ENCODE peak calls at places on chromosomes 3 and 15, in six cellular contexts. O, P, C, N, Y and G are unnamed samples. For H3K4me1 and H3K9me3, the result is how much of the 10 kb centered on the place peaks cover.

GRCh38 chr15:45468294-45468693 is 54.3 kb downstream of the SLC30A4 start:
- DNase-seq in N (no peak), O (no peak), C (no peak), P (no peak), Y (no peak), G (no peak)

GRCh38 chr15:75647370-75648155 is at the start of gene SNX33:
- DNase-seq in N (peak), C (peak), O (peak), P (peak), Y (peak), G (peak)

GRCh38 chr3:3191675-3192480 is 12.4 kb upstream of the CRBN start:
- DNase-seq in O (peak), N (peak), C (peak), P (no peak), Y (no peak), G (no peak)

GRCh38 chr3:127254730-127255129 is 33.1 kb downstream of the PRR20G start:
- DNase-seq in N (no peak), Y (no peak), C (no peak), O (no peak), P (no peak), G (no peak)

GRCh38 chr15:40873625-40874561 is at the start of gene RHOV:
- DNase-seq in C (peak), P (peak), Y (peak), N (peak), O (peak), G (peak)

GRCh38 chr3:100482181-100482580 is 10.2 kb upstream of the TMEM45A start:
- DNase-seq in C (no peak), O (no peak), Y (no peak), P (no peak), N (no peak), G (no peak)

GRCh38 chr3:46705022-46705530 is 3.9 kb downstream of the TMIE start:
- DNase-seq in N (peak), C (peak), Y (peak), P (peak), O (peak), G (peak)

GRCh38 chr3:56929809-56930615 is 128.3 kb upstream of the ARHGEF3 start:
- DNase-seq in O (no peak), Y (no peak), P (no peak), C (no peak), N (no peak), G (no peak)

GRCh38 chr3:64351713-64352595 is 126.7 kb upstream of the PRICKLE2 start:
- DNase-seq in N (peak), P (peak), C (no peak), Y (no peak), O (peak), G (no peak)

GRCh38 chr3:188052229-188052965 is 101.6 kb upstream of the LPP start:
- DNase-seq in O (peak), Y (no peak), C (peak), N (peak), P (peak), G (no peak)

GRCh38 chr3:58577269-58577821 is at the start of gene FAM107A:
- DNase-seq in P (peak), Y (no peak), N (peak), O (peak), C (no peak), G (no peak)

GRCh38 chr15:23869391-23869790 is 182.3 kb upstream of the NDN start:
- DNase-seq in O (no peak), C (peak), N (no peak), P (no peak), Y (no peak), G (no peak)

GRCh38 chr3:182621435-182622240 is 171.7 kb upstream of the ATP11B start:
- DNase-seq in O (no peak), Y (no peak), P (no peak), C (peak), N (no peak), G (no peak)

GRCh38 chr3:54857343-54857742 is 70.5 kb downstream of the LRTM1 start:
- DNase-seq in C (no peak), P (no peak), N (no peak), O (no peak), Y (no peak), G (no peak)

GRCh38 chr3:39501982-39502837 is 34.7 kb downstream of the MOBP start:
- DNase-seq in P (no peak), N (no peak), O (no peak), C (no peak), Y (no peak), G (no peak)

GRCh38 chr15:93087825-93088199 is 1.2 kb downstream of the RGMA start:
- DNase-seq in C (peak), O (peak), N (peak), P (peak), Y (peak), G (peak)

GRCh38 chr3:195012571-195012970 is 258.4 kb downstream of the XXYLT1 start:
- DNase-seq in C (no peak), O (peak), N (no peak), P (no peak), Y (no peak), G (no peak)

GRCh38 chr3:189340680-189341460 is 169.1 kb downstream of the TPRG1 start:
- DNase-seq in Y (no peak), P (no peak), C (no peak), N (no peak), O (no peak), G (no peak)

GRCh38 chr3:172038823-172039222 is 555 bp upstream of the FNDC3B start:
- DNase-seq in Y (no peak), N (no peak), P (peak), O (no peak), C (no peak), G (no peak)

GRCh38 chr3:184058029-184058428 is 5.2 kb downstream of the HTR3C start:
- DNase-seq in N (peak), O (no peak), Y (no peak), C (no peak), P (peak), G (no peak)

GRCh38 chr15:45790325-45790943 is 155.6 kb downstream of the SQOR start:
- DNase-seq in O (peak), N (no peak), P (peak), C (peak), Y (no peak), G (no peak)

GRCh38 chr3:168616901-168617300 is 521.2 kb upstream of the GOLIM4 start:
- DNase-seq in O (no peak), N (no peak), P (no peak), Y (no peak), C (no peak), G (no peak)

GRCh38 chr15:40340740-40341400 is at the start of gene CCDC9B:
- DNase-seq in O (peak), Y (no peak), P (peak), N (peak), C (peak), G (no peak)

GRCh38 chr15:36501063-36501678 is 78.3 kb upstream of the CDIN1 start:
- DNase-seq in Y (no peak), C (peak), O (no peak), N (peak), P (peak), G (no peak)

GRCh38 chr15:38842991-38843610 is 278.5 kb upstream of the RASGRP1 start:
- DNase-seq in P (peak), O (no peak), N (no peak), Y (no peak), C (no peak), G (no peak)

GRCh38 chr3:158768361-158768787 is 33.5 kb upstream of the MFSD1 start:
- DNase-seq in C (peak), Y (no peak), P (peak), N (peak), O (peak), G (no peak)

GRCh38 chr15:101570238-101570637 is 80.7 kb upstream of the PCSK6 start:
- DNase-seq in N (no peak), Y (no peak), O (no peak), C (no peak), P (no peak), G (no peak)

GRCh38 chr3:30083315-30083714 is 523.1 kb upstream of the TGFBR2 start:
- DNase-seq in Y (no peak), C (no peak), N (no peak), P (no peak), O (no peak), G (no peak)

GRCh38 chr3:61650276-61650675 is 88.9 kb downstream of the PTPRG start:
- DNase-seq in C (no peak), O (no peak), Y (no peak), P (peak), N (peak), G (no peak)

GRCh38 chr3:105827959-105828358 is 40.9 kb downstream of the CBLB start:
- DNase-seq in C (no peak), N (peak), Y (no peak), O (no peak), P (peak), G (no peak)

GRCh38 chr15:32970847-32971246 is 223.7 kb downstream of the FMN1 start:
- DNase-seq in O (no peak), C (no peak), P (no peak), Y (no peak), N (no peak), G (no peak)

GRCh38 chr3:294581-294980 is 98.0 kb downstream of the CHL1 start:
- DNase-seq in P (no peak), Y (no peak), O (no peak), C (no peak), N (no peak), G (no peak)

GRCh38 chr15:50883903-50884302 is 24.6 kb upstream of the AP4E1 start:
- DNase-seq in C (no peak), O (no peak), Y (no peak), P (peak), N (peak), G (no peak)

GRCh38 chr3:173465112-173465511 is 67.6 kb downstream of the NLGN1 start:
- DNase-seq in C (no peak), Y (no peak), N (peak), O (no peak), P (peak), G (no peak)

GRCh38 chr3:50139718-50140423 is 15.3 kb upstream of the SEMA3F start:
- DNase-seq in C (peak), N (no peak), O (no peak), P (no peak), Y (no peak), G (no peak)

GRCh38 chr15:25481208-25481862 is 42.5 kb upstream of the UBE3A start:
- DNase-seq in N (peak), P (no peak), C (peak), Y (no peak), O (no peak), G (no peak)

DNA sequence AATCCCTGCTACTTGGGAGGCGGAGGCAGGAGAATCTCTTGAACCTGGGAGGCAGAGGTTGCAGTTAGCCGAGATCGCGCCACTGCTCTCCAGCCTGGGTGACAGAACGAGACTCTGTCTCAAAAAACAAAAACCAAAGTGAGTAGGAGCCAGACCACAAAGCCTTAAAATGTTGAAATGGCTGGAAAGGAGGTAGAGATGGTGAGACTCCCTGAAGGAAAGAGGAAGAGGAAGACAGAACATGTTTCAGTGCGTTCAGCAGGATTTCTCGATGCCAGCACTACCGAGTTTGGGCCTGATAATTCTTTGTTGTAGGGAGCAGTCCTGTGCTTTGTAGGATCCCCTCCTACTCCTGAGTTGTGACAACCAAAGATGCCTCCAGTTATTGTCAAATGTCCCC is 189.9 kb downstream of the AKAP13 start:
- DNase-seq in P (no peak), C (no peak), Y (no peak), N (no peak), O (no peak), G (no peak)
- H3K27ac ChIP-seq in P (no peak), C (no peak), Y (no peak), N (no peak), O (peak), G (no peak)

GRCh38 chr3:98917608-98918007 is 16.1 kb upstream of the DCBLD2 start:
- DNase-seq in C (no peak), P (no peak), O (no peak), Y (no peak), N (no peak), G (no peak)

GRCh38 chr3:98920166-98920565 is 18.7 kb upstream of the DCBLD2 start:
- DNase-seq in Y (no peak), P (no peak), C (no peak), O (no peak), N (no peak), G (no peak)

GRCh38 chr3:98918586-98918985 is 17.1 kb upstream of the DCBLD2 start:
- DNase-seq in C (no peak), P (peak), Y (no peak), N (peak), O (no peak), G (no peak)

GRCh38 chr3:98921957-98922356 is 20.5 kb upstream of the DCBLD2 start:
- DNase-seq in Y (no peak), O (no peak), P (no peak), C (peak), N (peak), G (no peak)
- H3K4me1 ChIP-seq in Y (under half), O (under half), P (under half), C (under half), N (under half), G (under half)

DNA sequence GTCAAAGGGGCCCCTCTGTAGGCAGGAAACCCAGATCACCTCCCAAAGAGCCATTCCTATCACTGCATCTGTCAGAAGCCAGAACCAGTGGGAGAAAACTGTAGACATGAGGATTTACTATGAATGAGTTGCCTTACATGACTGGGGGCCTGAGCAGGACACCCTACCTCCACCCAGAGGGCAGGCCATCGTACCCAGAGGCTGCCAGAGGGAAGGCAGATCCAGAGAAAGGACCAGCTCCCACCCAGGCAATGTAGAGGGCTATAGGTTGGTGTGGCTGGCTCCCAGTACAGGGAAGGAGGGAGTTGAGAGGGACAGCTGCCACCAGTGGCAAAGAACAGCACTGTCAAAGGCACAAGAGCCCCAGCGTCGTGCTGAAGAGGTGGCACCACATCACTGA is 233.2 kb downstream of the OCA2 start:
- DNase-seq in C (no peak), O (no peak), N (no peak), Y (no peak), P (no peak), G (no peak)
- H3K9me3 ChIP-seq in C (under half), O (under half), N (under half), Y (under half), P (under half), G (under half)

GRCh38 chr3:37031115-37031682 is 37.9 kb downstream of the MLH1 start:
- DNase-seq in O (no peak), P (peak), C (no peak), N (peak), Y (no peak), G (no peak)
- H3K27ac ChIP-seq in O (peak), P (no peak), C (no peak), N (no peak), Y (no peak), G (no peak)

DNA sequence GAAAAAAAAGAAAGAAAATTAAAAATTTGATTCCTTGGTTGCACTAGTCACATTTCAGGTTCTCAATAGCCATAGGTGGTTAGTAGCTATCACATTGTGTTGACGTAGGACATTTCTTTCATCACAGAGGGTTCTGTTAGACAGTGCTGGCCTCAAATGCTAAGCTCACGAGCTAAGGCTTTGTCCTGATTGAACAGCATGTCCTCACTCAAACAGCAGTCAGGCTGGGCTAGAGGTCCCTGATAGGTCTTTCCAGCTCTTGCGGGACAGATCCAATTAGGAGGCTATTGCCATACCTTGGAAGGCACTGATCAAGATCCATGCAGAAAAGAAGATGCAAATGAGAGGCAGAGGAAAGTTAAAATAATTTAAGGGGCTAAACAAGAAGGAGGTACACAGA is 85.9 kb upstream of the HACD2 start:
- DNase-seq in C (no peak), O (no peak), P (no peak), Y (no peak), N (no peak), G (no peak)
- H3K4me1 ChIP-seq in C (under half), O (under half), P (under half), Y (under half), N (under half), G (under half)

GRCh38 chr15:47484119-47484518 is 233.2 kb upstream of the SEMA6D start:
- DNase-seq in C (no peak), Y (no peak), O (no peak), N (no peak), P (peak), G (no peak)
- H3K9me3 ChIP-seq in C (under half), Y (under half), O (under half), N (under half), P (under half), G (under half)

DNA sequence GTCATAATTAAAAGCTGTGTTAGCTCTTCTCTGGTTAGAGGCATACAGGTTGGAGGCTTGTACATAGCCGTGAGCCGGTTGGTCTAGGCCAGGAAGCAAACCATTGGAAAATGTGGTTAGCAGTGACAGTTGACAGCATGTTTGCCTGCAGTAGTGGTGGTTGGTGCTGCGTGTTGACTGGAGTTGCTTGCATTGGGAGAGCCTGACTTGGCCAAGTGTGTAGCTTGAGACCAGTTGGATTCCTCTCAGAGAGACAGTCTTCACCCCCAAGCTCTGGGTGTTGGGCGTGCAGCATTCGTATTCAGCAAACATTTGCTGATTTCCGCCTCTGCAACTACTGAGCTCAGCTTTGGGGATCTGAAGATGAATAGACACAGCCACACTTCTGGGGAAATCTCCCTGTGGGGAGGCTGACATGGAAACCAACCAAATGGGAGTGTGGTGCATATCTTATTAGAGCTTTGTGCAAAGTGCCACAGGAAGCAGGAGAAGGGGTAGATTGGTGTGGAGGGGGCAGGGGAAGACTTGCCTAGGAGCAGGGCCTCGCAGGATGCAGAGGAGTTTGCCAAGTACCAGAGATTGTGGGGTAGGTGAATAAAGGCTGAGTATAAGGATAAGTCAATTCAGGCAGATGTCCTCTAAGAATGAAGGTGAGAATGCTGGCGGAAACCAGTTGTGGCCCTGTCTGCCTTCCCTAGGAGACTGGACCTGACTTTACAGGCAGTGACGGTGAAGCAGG is 83.5 kb downstream of the IGF1R start:
- DNase-seq in N (no peak), Y (no peak), O (no peak), C (no peak), P (no peak), G (no peak)
- H3K27ac ChIP-seq in N (no peak), Y (no peak), O (no peak), C (no peak), P (no peak), G (no peak)

DNA sequence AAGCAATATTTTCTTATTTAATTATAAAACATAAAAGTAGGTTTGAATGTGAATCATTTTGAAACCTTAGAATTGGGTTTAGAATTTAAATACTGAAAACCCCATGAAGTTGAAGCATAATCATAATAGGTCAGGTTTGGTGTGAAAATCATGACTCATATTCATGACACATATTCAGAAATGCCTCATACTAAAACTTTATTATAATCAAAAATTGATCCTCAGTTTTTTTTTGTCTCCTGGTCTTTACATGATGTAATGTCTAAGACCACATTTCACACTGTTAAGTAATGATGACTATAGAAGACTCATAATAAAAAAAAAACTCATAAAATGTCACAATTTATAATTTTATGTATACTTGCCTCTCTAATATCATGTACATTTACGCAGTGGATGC is 190.4 kb downstream of the FOXP1 start:
- DNase-seq in O (no peak), N (peak), Y (no peak), C (no peak), P (peak), G (no peak)
- H3K4me1 ChIP-seq in O (under half), N (under half), Y (under half), C (under half), P (under half), G (half or more)

GRCh38 chr15:69724331-69724730 is 271.7 kb downstream of the RPLP1 start:
- DNase-seq in Y (no peak), N (no peak), O (no peak), P (no peak), C (no peak), G (no peak)

GRCh38 chr15:69723404-69724097 is 270.9 kb downstream of the RPLP1 start:
- DNase-seq in O (no peak), P (no peak), N (no peak), C (peak), Y (no peak), G (no peak)

GRCh38 chr15:69727257-69727924 is 274.8 kb downstream of the RPLP1 start:
- DNase-seq in P (no peak), Y (no peak), N (no peak), O (no peak), C (no peak), G (no peak)

GRCh38 chr15:69725210-69725609 is 272.6 kb downstream of the RPLP1 start:
- DNase-seq in C (no peak), O (no peak), P (no peak), N (no peak), Y (no peak), G (no peak)

DNA sequence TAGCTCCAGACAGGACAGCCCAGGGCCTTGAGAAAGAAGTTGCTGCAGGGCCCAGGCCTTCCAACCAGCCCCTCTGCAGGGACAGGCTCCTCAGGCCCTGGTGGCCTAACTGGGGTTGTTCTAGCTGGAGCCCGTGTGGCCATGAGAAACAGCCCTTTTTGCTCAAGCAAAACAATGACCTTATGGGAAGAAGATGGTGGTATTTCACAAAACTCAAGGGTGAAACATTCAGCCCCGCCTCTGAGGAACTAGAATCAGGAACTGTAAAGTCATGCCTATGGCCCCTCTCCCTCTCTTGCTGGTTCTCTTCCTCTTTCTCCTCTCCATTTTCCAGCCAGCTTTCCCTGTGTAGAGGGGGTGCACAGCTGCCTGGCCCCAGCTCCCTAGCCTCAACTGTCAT is 273.3 kb downstream of the RPLP1 start:
- DNase-seq in P (no peak), N (no peak), O (no peak), C (no peak), Y (no peak), G (no peak)
- H3K9me3 ChIP-seq in P (under half), N (under half), O (under half), C (under half), Y (under half), G (under half)